ENCODE peak calls at places on chromosome 19, in four cellular contexts. X is M059J; H is stimulated activated CD8-positive, alpha-beta memory T cell treated with anti-CD3 and anti-CD28 coated beads, Interleukin-7, amount 100 ng/mL, for 1 hour; S is activated naive CD4-positive, alpha-beta T cell. N is an unnamed sample.

GRCh38 chr19:17089238-17089637 is 13.7 kb downstream of the MYO9B start:
- DNase-seq in X (peak), H (no peak), S (no peak), N (peak)

GRCh38 chr19:48683349-48683748 is 10.5 kb upstream of the NTN5 start:
- DNase-seq in X (no peak), H (peak), S (no peak), N (peak)

GRCh38 chr19:13763300-13763699 is 1.0 kb upstream of the MRI1 start:
- DNase-seq in X (no peak), H (no peak), S (no peak), N (no peak)

GRCh38 chr19:45972081-45972943 is 1.4 kb downstream of the NOVA2 start:
- DNase-seq in X (no peak), H (no peak), S (no peak), N (no peak)

GRCh38 chr19:46495789-46496099 is at the start of gene PNMA8B:
- DNase-seq in X (no peak), H (no peak), S (no peak), N (no peak)

GRCh38 chr19:45847661-45848060 is 15.3 kb downstream of the SYMPK start:
- DNase-seq in X (no peak), H (no peak), S (no peak), N (no peak)

GRCh38 chr19:49528211-49528771 is 488 bp downstream of the RCN3 start:
- DNase-seq in X (no peak), H (no peak), S (no peak), N (peak)

GRCh38 chr19:29805026-29805925 is 6.5 kb upstream of the CCNE1 start:
- DNase-seq in X (peak), H (no peak), S (no peak), N (no peak)

GRCh38 chr19:42561512-42561911 is 33.2 kb downstream of the CEACAM8 start:
- DNase-seq in X (no peak), H (no peak), S (no peak), N (no peak)

GRCh38 chr19:55643733-55644116 is 276 bp downstream of the ZNF581 start:
- DNase-seq in X (no peak), H (no peak), S (no peak), N (no peak)

GRCh38 chr19:51688665-51689571 is 4.2 kb upstream of the SPACA6 start:
- DNase-seq in X (peak), H (no peak), S (no peak), N (peak)

GRCh38 chr19:32976223-32976805 is 4.3 kb downstream of the FAAP24 start:
- DNase-seq in X (peak), H (peak), S (peak), N (peak)

GRCh38 chr19:18194554-18195238 is 1.7 kb downstream of the MPV17L2 start:
- DNase-seq in X (no peak), H (no peak), S (no peak), N (peak)

GRCh38 chr19:4229179-4229931 is at the start of gene EBI3:
- DNase-seq in X (peak), H (no peak), S (no peak), N (peak)

GRCh38 chr19:18264428-18264827 is 9.8 kb downstream of the IQCN start:
- DNase-seq in X (no peak), H (no peak), S (no peak), N (no peak)

GRCh38 chr19:17490411-17490810 is 20.1 kb downstream of the SLC27A1 start:
- DNase-seq in X (no peak), H (no peak), S (no peak), N (no peak)

GRCh38 chr19:37997911-37998344 is 90.9 kb downstream of the SIPA1L3 start:
- DNase-seq in X (peak), H (no peak), S (no peak), N (peak)

GRCh38 chr19:47215581-47215980 is 15.4 kb downstream of the BBC3 start:
- DNase-seq in X (no peak), H (no peak), S (no peak), N (no peak)

GRCh38 chr19:33921165-33921564 is 124.5 kb downstream of the KCTD15 start:
- DNase-seq in X (no peak), H (no peak), S (no peak), N (no peak)

GRCh38 chr19:17105548-17105947 is 30.0 kb downstream of the MYO9B start:
- DNase-seq in X (no peak), H (no peak), S (no peak), N (no peak)

GRCh38 chr19:35557539-35558399 is 5.7 kb downstream of the ATP4A start:
- DNase-seq in X (no peak), H (peak), S (no peak), N (peak)

GRCh38 chr19:42281175-42282035 is 12.4 kb downstream of the CIC start:
- DNase-seq in X (peak), H (no peak), S (no peak), N (peak)

GRCh38 chr19:39402417-39403297 is 4.0 kb upstream of the ZFP36 start:
- DNase-seq in X (peak), H (peak), S (peak), N (peak)

GRCh38 chr19:50870417-50871089 is 2.7 kb upstream of the KLK2 start:
- DNase-seq in X (no peak), H (no peak), S (no peak), N (peak)

GRCh38 chr19:33905937-33906577 is 109.4 kb downstream of the KCTD15 start:
- DNase-seq in X (no peak), H (no peak), S (no peak), N (no peak)

GRCh38 chr19:43362179-43362578 is 8.7 kb downstream of the CD177 start:
- DNase-seq in X (peak), H (no peak), S (no peak), N (peak)

GRCh38 chr19:1266818-1267440 is 2.2 kb upstream of the CIRBP start:
- DNase-seq in X (peak), H (no peak), S (peak), N (no peak)

N was measured in amniotic epithelial cell.